ENCODE peak calls at places on chromosomes 11 and 22, in nine cellular contexts. V is mammary epithelial cell; E is A549; U is heart left ventricle; C is adrenal gland; W is IMR-90; T is CD4-positive, alpha-beta memory T cell; B is HepG2; D is CD4-positive, CD25-positive, alpha-beta regulatory T cell. L is an unnamed sample.

GRCh38 chr11:59756845-59757244 is 1.7 kb downstream of the STX3 start:
- DNase-seq in U (no peak), E (peak; percentile 25), D (no peak), V (peak; percentile 79), T (no peak), W (peak; percentile 15), B (no peak), C (peak; percentile 50), L (peak; percentile 43)

GRCh38 chr11:71301858-71302533 is 49.6 kb upstream of the SHANK2 start:
- DNase-seq in V (no peak), W (no peak), B (no peak), D (no peak), U (no peak), C (no peak), T (no peak), E (no peak), L (peak; percentile 26)

GRCh38 chr11:3120071-3120792 is 44.9 kb downstream of the OSBPL5 start:
- DNase-seq in B (no peak), E (no peak), T (no peak), W (no peak), U (no peak), C (peak; percentile 17), D (no peak), V (no peak), L (no peak)

GRCh38 chr11:86491048-86491447 is 116.4 kb downstream of the CCDC81 start:
- DNase-seq in U (no peak), C (no peak), W (no peak), T (no peak), B (no peak), E (no peak), D (no peak), V (no peak), L (no peak)

GRCh38 chr22:20550851-20551744 is 43.7 kb downstream of the MED15 start:
- DNase-seq in C (peak; percentile 62), V (no peak), B (no peak), T (peak; percentile 45), D (peak; percentile 48), E (no peak), U (peak; percentile 58), W (peak; percentile 78), L (no peak)

GRCh38 chr22:28716686-28717085 is 24.9 kb downstream of the CHEK2 start:
- DNase-seq in E (no peak), V (no peak), T (no peak), C (no peak), U (no peak), B (no peak), D (no peak), W (peak; percentile 21), L (no peak)

GRCh38 chr11:79973701-79974626 is 533.1 kb upstream of the TENM4 start:
- DNase-seq in B (no peak), U (no peak), W (peak; percentile 31), T (no peak), C (peak; percentile 26), D (no peak), V (peak; percentile 3), E (no peak), L (no peak)

GRCh38 chr22:41768420-41768819 is 32.1 kb upstream of the CCDC134 start:
- DNase-seq in U (no peak), C (no peak), E (no peak), T (no peak), B (no peak), W (peak; percentile 34), D (no peak), V (peak; percentile 58), L (no peak)

GRCh38 chr11:83663984-83664383 is 377.8 kb upstream of the CCDC90B start:
- DNase-seq in V (no peak), T (no peak), D (no peak), B (no peak), W (no peak), E (no peak), U (no peak), C (no peak), L (no peak)

GRCh38 chr11:44574620-44575287 is 9.3 kb downstream of the CD82 start:
- DNase-seq in V (peak; percentile 97), U (no peak), W (peak; percentile 98), T (peak; percentile 33), E (no peak), B (no peak), C (no peak), D (no peak), L (no peak)

GRCh38 chr11:79249341-79249993 is 191.4 kb downstream of the TENM4 start:
- DNase-seq in U (no peak), V (peak; percentile 38), D (no peak), E (peak; percentile 7), C (no peak), T (no peak), W (peak; percentile 75), B (no peak), L (no peak)

GRCh38 chr11:38173671-38174070 is 1575.6 kb upstream of the RAG2 start:
- DNase-seq in D (no peak), E (no peak), T (no peak), C (no peak), W (no peak), B (no peak), U (no peak), V (no peak), L (no peak)

GRCh38 chr22:22553141-22553540 is 5.9 kb downstream of the PRAME start:
- DNase-seq in D (no peak), T (no peak), B (no peak), E (no peak), C (no peak), U (no peak), V (no peak), W (no peak), L (no peak)

GRCh38 chr11:17695454-17696441 is 23.6 kb upstream of the MYOD1 start:
- DNase-seq in T (no peak), V (no peak), U (no peak), C (no peak), D (no peak), W (no peak), B (no peak), E (no peak), L (no peak)

GRCh38 chr22:49322861-49323622 is 504.6 kb downstream of the BRD1 start:
- DNase-seq in V (no peak), B (no peak), C (no peak), W (no peak), D (no peak), E (no peak), T (no peak), U (no peak), L (no peak)

GRCh38 chr11:103609117-103610066 is 427.0 kb upstream of the DDI1 start:
- DNase-seq in U (no peak), E (peak; percentile 68), T (no peak), D (no peak), W (peak; percentile 96), B (no peak), C (no peak), V (peak; percentile 87), L (no peak)

DNA sequence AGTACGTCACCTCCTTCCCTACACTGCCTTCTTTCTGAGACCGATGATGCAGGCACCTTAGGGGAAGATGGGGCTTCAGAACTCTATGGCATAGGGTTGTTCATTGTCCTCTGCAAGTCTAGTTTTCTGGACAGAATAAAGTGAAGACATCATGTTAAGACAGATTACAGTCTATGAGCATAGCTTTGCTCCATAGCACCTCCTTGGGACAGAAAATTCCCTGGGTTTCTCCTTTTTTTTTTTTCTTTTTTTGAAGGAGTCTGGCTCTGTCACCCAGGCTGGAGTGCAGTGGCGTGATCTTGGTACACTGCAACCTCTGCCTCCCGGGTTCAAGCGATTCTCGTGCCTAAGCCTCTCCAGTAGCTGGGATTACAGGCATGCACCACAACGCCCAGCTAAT is 119.8 kb upstream of the CADM1 start:
- DNase-seq in D (no peak), C (no peak), U (no peak), T (no peak), V (no peak), E (no peak), B (no peak), W (no peak), L (no peak)
- H3K4me1 ChIP-seq in D (no peaks in the 10 kb centered on the region), C (peaks cover 5% of the 10 kb centered on the region), U (peaks cover 14% of the 10 kb centered on the region), T (no peaks in the 10 kb centered on the region), V (peaks cover 24% of the 10 kb centered on the region), E (peaks cover 10% of the 10 kb centered on the region), B (no peaks in the 10 kb centered on the region), W (peaks cover 12% of the 10 kb centered on the region), L (peaks cover 9% of the 10 kb centered on the region)

DNA sequence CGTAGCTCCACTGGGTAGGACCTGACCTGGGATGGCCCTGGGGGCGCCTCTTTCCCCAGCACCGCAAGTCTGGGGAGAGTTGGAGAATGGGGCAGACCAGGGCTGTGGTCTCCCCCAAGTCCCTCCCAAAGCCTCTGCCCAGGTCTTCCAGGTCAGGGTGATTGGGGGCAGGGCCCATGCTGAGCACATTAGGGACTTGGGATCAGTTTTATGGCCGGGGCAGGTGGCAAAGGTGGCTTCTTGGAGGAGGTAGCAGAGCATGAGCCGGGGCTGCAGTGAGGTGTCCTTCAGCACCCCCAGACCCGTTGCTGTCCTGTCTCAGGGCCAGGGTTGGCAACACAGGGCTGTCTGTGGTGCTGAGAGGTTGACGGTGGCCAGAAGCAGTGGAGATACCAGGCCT is 6.0 kb downstream of the RELT start:
- DNase-seq in D (no peak), T (no peak), U (no peak), E (no peak), V (no peak), B (no peak), W (no peak), C (no peak), L (no peak)
- H3K4me1 ChIP-seq in D (peaks cover 48% of the 10 kb centered on the region), T (peaks cover 96% of the 10 kb centered on the region), U (peaks cover 58% of the 10 kb centered on the region), E (peaks cover 60% of the 10 kb centered on the region), V (peaks cover 8% of the 10 kb centered on the region), B (peaks cover 34% of the 10 kb centered on the region), W (peaks cover 25% of the 10 kb centered on the region), C (no peaks in the 10 kb centered on the region), L (peaks cover 16% of the 10 kb centered on the region)

DNA sequence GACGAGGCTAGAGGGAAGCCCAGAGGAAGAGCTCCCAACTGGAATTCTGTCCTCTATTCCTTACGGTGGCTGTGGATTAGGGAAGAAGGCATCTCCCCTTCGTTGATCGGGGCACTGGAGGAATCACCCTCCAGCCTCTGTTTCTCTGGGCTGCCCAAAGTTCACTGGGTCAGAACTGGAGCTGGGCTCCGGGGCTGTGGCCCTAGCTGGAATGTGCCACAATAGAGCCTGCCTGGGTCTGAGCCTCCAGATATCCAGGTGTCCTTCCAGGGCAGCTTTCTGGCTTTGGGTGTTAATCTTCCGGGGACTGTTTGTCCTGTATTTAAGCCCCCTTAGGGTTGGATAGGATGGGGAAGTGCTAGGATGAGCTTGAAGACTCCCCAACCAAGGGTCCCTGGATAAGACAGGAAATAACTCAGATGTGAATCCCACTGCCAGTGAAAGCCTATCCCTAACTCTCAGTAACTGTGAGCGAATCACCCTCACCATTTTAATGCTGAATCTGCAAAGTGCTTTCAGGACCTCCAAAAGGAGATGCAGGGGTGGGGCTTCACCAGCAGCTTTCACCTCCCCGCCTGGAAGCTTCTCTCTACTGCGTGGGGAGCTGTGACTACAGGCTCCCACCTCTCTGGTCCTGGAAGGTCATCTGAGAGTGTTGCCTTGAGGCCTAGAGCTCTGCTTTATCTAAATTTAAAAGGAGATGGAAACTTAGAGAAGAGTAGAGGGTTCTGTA is 9.5 kb downstream of the YPEL4 start:
- DNase-seq in W (no peak), C (no peak), B (no peak), E (no peak), T (no peak), U (no peak), D (no peak), V (no peak), L (no peak)
- H3K4me1 ChIP-seq in W (peaks cover 18% of the 10 kb centered on the region), C (peaks cover 4% of the 10 kb centered on the region), B (peaks cover 34% of the 10 kb centered on the region), E (peaks cover 30% of the 10 kb centered on the region), T (peaks cover 22% of the 10 kb centered on the region), U (peaks cover 33% of the 10 kb centered on the region), D (peaks cover 20% of the 10 kb centered on the region), V (peaks cover 29% of the 10 kb centered on the region), L (no peaks in the 10 kb centered on the region)

DNA sequence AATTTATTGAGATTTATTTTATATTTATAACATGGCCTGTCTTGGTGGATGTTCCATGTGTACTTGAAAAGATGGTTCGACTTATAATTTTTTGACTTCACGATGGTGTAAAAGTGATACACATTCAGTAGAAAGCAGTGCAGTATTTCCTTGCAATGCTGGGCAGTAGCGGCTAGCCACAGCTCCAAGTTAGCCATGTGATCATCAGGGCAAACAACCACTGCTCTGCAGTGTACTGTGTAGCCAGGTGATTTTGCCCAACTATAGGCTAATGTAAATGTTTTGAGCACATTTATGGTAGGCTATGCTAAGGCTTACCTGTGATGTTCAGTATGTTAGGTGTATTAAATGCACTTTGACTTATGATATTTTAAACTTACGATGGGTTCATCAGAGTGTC is 52.4 kb downstream of the PDHX start:
- DNase-seq in E (no peak), C (no peak), B (no peak), D (no peak), T (no peak), V (no peak), W (no peak), U (no peak), L (no peak)
- H3K4me1 ChIP-seq in E (no peaks in the 10 kb centered on the region), C (no peaks in the 10 kb centered on the region), B (peaks cover 24% of the 10 kb centered on the region), D (no peaks in the 10 kb centered on the region), T (no peaks in the 10 kb centered on the region), V (no peaks in the 10 kb centered on the region), W (peaks cover 3% of the 10 kb centered on the region), U (no peaks in the 10 kb centered on the region), L (no peaks in the 10 kb centered on the region)